ENCODE peak calls at places on chromosomes 2 and 18, in five cellular contexts. V is uterus, G is tibial nerve, D is foreskin fibroblast, E is coronary artery. L is an unnamed sample.

GRCh38 chr18:77940566-77940965 is 690.9 kb downstream of the GALR1 start:
- DNase-seq in G (no peak), V (no peak), D (no peak), E (no peak), L (no peak)

GRCh38 chr2:24697792-24698191 is 95.4 kb downstream of the PTRHD1 start:
- DNase-seq in D (no peak), V (no peak), G (no peak), E (no peak), L (no peak)

GRCh38 chr2:231676243-231676642 is 32.1 kb upstream of the PTMA start:
- DNase-seq in G (no peak), E (no peak), V (no peak), D (no peak), L (no peak)

GRCh38 chr2:194383404-194383803 is 1273.6 kb upstream of the SLC39A10 start:
- DNase-seq in D (no peak), V (no peak), G (no peak), E (no peak), L (no peak)

GRCh38 chr2:241008711-241009121 is 10.3 kb downstream of the SNED1 start:
- DNase-seq in D (no peak), E (peak; percentile 69), G (no peak), V (no peak), L (no peak)

GRCh38 chr2:204791230-204791629 is 246.0 kb downstream of the PARD3B start:
- DNase-seq in D (no peak), G (no peak), E (no peak), V (no peak), L (no peak)

GRCh38 chr2:85797959-85798358 is 44.2 kb downstream of the ATOH8 start:
- DNase-seq in E (peak; percentile 22), D (peak; percentile 41), V (peak; percentile 52), G (no peak), L (peak; percentile 21)

GRCh38 chr2:218946621-218947020 is 12.8 kb upstream of the CDK5R2 start:
- DNase-seq in V (no peak), E (no peak), G (no peak), D (no peak), L (no peak)

GRCh38 chr2:28906376-28906775 is 11.9 kb downstream of the WDR43 start:
- DNase-seq in E (no peak), V (no peak), D (no peak), G (no peak), L (no peak)

GRCh38 chr18:68803371-68803770 is 5.5 kb downstream of the CCDC102B start:
- DNase-seq in E (no peak), D (peak; percentile 86), V (peak; percentile 50), G (peak; percentile 32), L (peak; percentile 79)

GRCh38 chr2:39377226-39377939 is 59.7 kb downstream of the MAP4K3 start:
- DNase-seq in V (no peak), D (no peak), E (no peak), G (no peak), L (no peak)

GRCh38 chr18:31447530-31448191 is at the start of gene DSG3:
- DNase-seq in V (no peak), E (no peak), G (no peak), D (no peak), L (no peak)

GRCh38 chr2:127695491-127696472 is 5.5 kb upstream of the SFT2D3 start:
- DNase-seq in V (peak; percentile 72), D (peak; percentile 38), E (no peak), G (peak; percentile 53), L (peak; percentile 85)

GRCh38 chr18:58046087-58046793 is 2.2 kb downstream of the NEDD4L start:
- DNase-seq in D (no peak), V (no peak), E (no peak), G (no peak), L (no peak)

GRCh38 chr2:3198119-3198518 is 179.5 kb downstream of the EIPR1 start:
- DNase-seq in G (no peak), V (no peak), D (no peak), E (no peak), L (no peak)

GRCh38 chr2:158501301-158501700 is 44.5 kb downstream of the PKP4 start:
- DNase-seq in E (no peak), D (no peak), V (no peak), G (no peak), L (peak; percentile 77)

GRCh38 chr2:132977812-132978529 is 308.0 kb upstream of the LYPD1 start:
- DNase-seq in V (no peak), G (no peak), D (peak; percentile 4), E (no peak), L (no peak)

GRCh38 chr18:21361297-21361880 is 119.4 kb downstream of the GREB1L start:
- DNase-seq in G (no peak), E (no peak), V (no peak), D (no peak), L (no peak)

GRCh38 chr2:69978157-69978904 is 16.9 kb upstream of the ASPRV1 start:
- DNase-seq in V (no peak), G (no peak), D (no peak), E (no peak), L (no peak)

GRCh38 chr2:219149667-219150066 is 10.9 kb downstream of the NHEJ1 start:
- DNase-seq in V (no peak), G (no peak), E (no peak), D (no peak), L (no peak)

GRCh38 chr18:68233043-68233442 is 481.9 kb downstream of the TMX3 start:
- DNase-seq in E (no peak), D (no peak), V (no peak), G (no peak), L (no peak)

GRCh38 chr2:12857891-12858290 is 141.2 kb downstream of the TRIB2 start:
- DNase-seq in E (no peak), D (no peak), G (no peak), V (no peak), L (no peak)

GRCh38 chr2:21028021-21028947 is 15.6 kb downstream of the APOB start:
- DNase-seq in D (no peak), V (no peak), G (no peak), E (peak; percentile 11), L (no peak)

GRCh38 chr2:197184959-197185586 is 125.5 kb downstream of the ANKRD44 start:
- DNase-seq in E (peak; percentile 93), D (no peak), G (no peak), V (peak; percentile 63), L (peak; percentile 85)

GRCh38 chr18:59502222-59502898 is 143.3 kb upstream of the LMAN1 start:
- DNase-seq in G (no peak), V (peak; percentile 74), E (no peak), D (peak; percentile 88), L (peak; percentile 49)

GRCh38 chr2:225773143-225773542 is 373.6 kb downstream of the NYAP2 start:
- DNase-seq in G (no peak), E (no peak), D (no peak), V (peak; percentile 23), L (no peak)

GRCh38 chr18:59143441-59143840 is 3.8 kb downstream of the SEC11C start:
- DNase-seq in D (no peak), V (no peak), E (no peak), G (no peak), L (no peak)

GRCh38 chr18:50662177-50662576 is 102.3 kb downstream of the MAPK4 start:
- DNase-seq in D (peak; percentile 1), G (no peak), V (no peak), E (no peak), L (no peak)

GRCh38 chr2:211380041-211380440 is 823.6 kb downstream of the CPS1 start:
- DNase-seq in G (no peak), D (no peak), V (no peak), E (no peak), L (no peak)

DNA sequence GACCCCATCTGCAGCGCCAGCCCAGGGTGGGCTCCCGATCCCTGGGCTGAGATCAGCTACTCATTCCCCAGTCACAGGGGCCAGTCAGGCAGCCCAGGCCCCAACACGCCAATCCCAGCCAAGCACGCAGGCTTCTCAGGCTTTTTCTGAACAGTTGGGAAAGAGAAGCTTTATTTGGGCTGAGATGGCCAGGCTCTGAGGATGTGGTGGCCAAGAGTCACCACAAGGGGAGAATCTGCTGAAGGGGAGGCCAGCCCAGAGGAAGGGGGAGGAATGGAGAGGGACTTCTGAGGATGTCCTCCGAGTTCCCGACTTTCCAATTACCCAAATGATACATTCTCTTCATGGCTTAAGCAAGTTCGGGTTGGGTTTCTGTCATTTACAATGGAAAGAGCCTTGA is 2.8 kb upstream of the DIPK1C start:
- DNase-seq in E (no peak), G (peak; percentile 24), V (no peak), D (no peak), L (peak; percentile 57)
- TF ChIP-seq CTCF in E (no peak), G (no peak), V (no peak), D (no peak), L (peak; percentile 44)

GRCh38 chr2:189178726-189179606 is 595 bp downstream of the COL5A2 start:
- DNase-seq in V (peak; percentile 39), G (no peak), E (no peak), D (peak; percentile 58), L (no peak)
- H3K4me3 ChIP-seq in V (peak overlapping the region; percentile 49), G (peak overlapping the region; percentile 56), E (peak overlapping the region; percentile 83), D (peak overlapping the region; percentile 89), L (peak overlapping the region; percentile 71)

DNA sequence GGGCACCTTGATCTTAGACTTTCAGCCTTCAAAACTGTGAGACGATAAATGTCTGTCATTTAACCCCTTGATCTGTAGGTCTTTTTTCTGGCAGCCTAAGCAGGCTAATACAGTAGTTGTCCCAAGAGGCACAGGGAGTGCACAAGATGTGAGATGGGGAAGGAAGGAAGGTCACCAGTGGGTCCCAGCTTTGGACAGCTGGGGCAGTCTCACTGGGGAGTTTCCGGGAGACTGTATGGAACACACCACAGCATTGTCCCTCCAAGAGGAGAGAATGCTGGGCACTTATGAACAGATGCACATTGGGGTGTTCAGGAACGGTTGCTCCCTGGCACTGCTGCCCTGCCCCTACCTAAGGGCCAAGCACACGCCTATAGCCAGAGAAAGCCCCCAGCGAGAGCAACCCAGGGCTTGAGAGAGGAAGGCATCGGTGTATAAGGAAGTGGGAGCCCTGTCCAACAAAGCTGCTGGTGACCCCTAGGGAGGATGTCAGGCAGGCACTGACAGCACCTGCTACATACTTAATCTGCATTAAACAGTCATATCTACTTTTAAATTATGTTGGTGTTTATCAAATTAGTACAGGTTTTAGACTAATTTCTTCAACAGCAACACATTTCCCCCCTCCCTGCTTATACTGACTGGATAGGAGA is 11.6 kb upstream of the NCK2 start:
- DNase-seq in V (no peak), G (no peak), E (no peak), D (no peak), L (no peak)
- TF ChIP-seq CTCF in V (no peak), G (no peak), E (no peak), D (no peak), L (no peak)

GRCh38 chr2:74474481-74474880 is 2.0 kb upstream of the MRPL53 start:
- DNase-seq in V (no peak), G (no peak), E (no peak), D (no peak), L (no peak)

GRCh38 chr2:74474899-74475298 is 2.4 kb upstream of the MRPL53 start:
- DNase-seq in D (no peak), E (no peak), V (no peak), G (no peak), L (no peak)

GRCh38 chr2:74471332-74472065 is 981 bp downstream of the MRPL53 start:
- DNase-seq in V (no peak), G (no peak), D (no peak), E (no peak), L (no peak)

GRCh38 chr2:74472086-74472944 is at the start of gene MRPL53:
- DNase-seq in D (peak; percentile 93), G (peak; percentile 97), E (peak; percentile 95), V (peak; percentile 92), L (peak; percentile 98)

DNA sequence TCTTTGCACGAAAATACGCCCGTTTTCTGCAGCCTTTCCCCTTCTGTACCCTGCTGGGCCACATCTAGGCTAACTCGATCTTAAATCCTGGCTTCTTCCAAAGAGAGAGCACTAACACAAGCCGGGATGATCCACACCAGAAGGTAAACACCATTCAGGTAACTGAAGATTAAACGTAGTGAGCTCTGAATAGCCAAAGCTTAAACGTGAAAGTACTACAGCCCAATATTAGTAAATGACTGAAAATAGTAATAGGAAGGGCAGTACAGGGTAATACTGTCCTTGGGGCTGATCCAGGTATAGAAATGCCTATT is 422 bp upstream of the MRPL53 start:
- DNase-seq in V (no peak), E (no peak), D (no peak), G (no peak), L (no peak)
- H3K4me3 ChIP-seq in V (peak overlapping the region; percentile 63), E (peak overlapping the region; percentile 81), D (peak overlapping the region; percentile 96), G (peak overlapping the region; percentile 51), L (peak overlapping the region; percentile 75)

L was measured in heart left ventricle.